ENCODE peak calls at places on chromosomes 2 and 18, in ten cellular contexts. Z is NCI-H1092 treated with DMSO at 0.1 percent for 48 hours; H is HAP-1; F is AG20443; S is Daoy; O is neuronal stem cell; I is T-helper 1 cell; W is immature natural killer cell; A is stimulated activated CD4-positive, alpha-beta T cell treated with anti-CD3 and anti-CD28 coated beads, Interleukin-1b, Interleukin-23, amount 100 ng/mL, for 4 hours; P is left ventricle myocardium superior. C is an unnamed sample.

GRCh38 chr2:152466041-152466440 is 131.1 kb downstream of the FMNL2 start:
- DNase-seq in Z (no peak), H (no peak), F (no peak), S (peak; percentile 79), O (no peak), I (no peak), W (no peak), A (no peak), P (no peak), C (no peak)

GRCh38 chr2:233387667-233388528 is 33.6 kb downstream of the DGKD start:
- DNase-seq in Z (peak; percentile 62), H (no peak), F (peak; percentile 93), S (peak; percentile 90), O (no peak), I (no peak), W (no peak), A (no peak), P (peak; percentile 94), C (no peak)

GRCh38 chr2:103805746-103806145 is 1043.9 kb downstream of the TMEM182 start:
- DNase-seq in Z (no peak), H (no peak), F (no peak), S (no peak), O (no peak), I (no peak), W (no peak), A (no peak), P (no peak), C (no peak)

GRCh38 chr2:237353207-237353606 is 60.8 kb downstream of the COL6A3 start:
- DNase-seq in Z (no peak), H (no peak), F (no peak), S (no peak), O (no peak), I (no peak), W (no peak), A (no peak), P (no peak), C (no peak)

GRCh38 chr2:68466361-68466777 is 725 bp downstream of the FBXO48 start:
- DNase-seq in Z (no peak), H (peak; percentile 13), F (peak; percentile 41), S (peak; percentile 57), O (no peak), I (peak; percentile 80), W (peak; percentile 49), A (peak; percentile 34), P (no peak), C (no peak)

GRCh38 chr18:48639772-48640432 is 101.1 kb downstream of the CTIF start:
- DNase-seq in Z (no peak), H (no peak), F (no peak), S (no peak), O (no peak), I (no peak), W (no peak), A (no peak), P (no peak), C (no peak)

GRCh38 chr2:70977605-70978205 is 725 bp upstream of the ANKRD53 start:
- DNase-seq in Z (peak; percentile 59), H (no peak), F (peak; percentile 67), S (peak; percentile 67), O (no peak), I (peak; percentile 58), W (peak; percentile 12), A (no peak), P (no peak), C (no peak)

GRCh38 chr18:55607763-55608162 is 19.8 kb upstream of the TCF4 start:
- DNase-seq in Z (no peak), H (no peak), F (no peak), S (no peak), O (no peak), I (no peak), W (no peak), A (no peak), P (no peak), C (no peak)

GRCh38 chr2:55948176-55948921 is 24.8 kb upstream of the EFEMP1 start:
- DNase-seq in Z (no peak), H (no peak), F (no peak), S (no peak), O (no peak), I (no peak), W (no peak), A (no peak), P (no peak), C (no peak)

GRCh38 chr2:103773884-103774283 is 1012.1 kb downstream of the TMEM182 start:
- DNase-seq in Z (no peak), H (no peak), F (no peak), S (peak; percentile 30), O (no peak), I (no peak), W (no peak), A (no peak), P (no peak), C (no peak)

GRCh38 chr2:33008716-33009115 is 62.0 kb downstream of the LTBP1 start:
- DNase-seq in Z (no peak), H (no peak), F (no peak), S (no peak), O (no peak), I (no peak), W (no peak), A (no peak), P (no peak), C (no peak)